ENCODE peak calls at places on chromosome 14, in six cellular contexts. K is cardiac muscle cell, D is pancreas, W is sigmoid colon, Z is ovary, O is neural progenitor cell. R is an unnamed sample.

GRCh38 chr14:48954446-48954845 is 631.7 kb downstream of the RPS29 start:
- DNase-seq in K (no peak), D (no peak), W (no peak), Z (no peak), O (no peak), R (no peak)

GRCh38 chr14:24279301-24280186 is 8.1 kb upstream of the RABGGTA start:
- DNase-seq in K (no peak), D (no peak), W (no peak), Z (no peak), O (no peak), R (no peak)

GRCh38 chr14:102594514-102595175 is 2.2 kb downstream of the RCOR1 start:
- DNase-seq in K (peak), D (peak), W (peak), Z (no peak), O (peak), R (no peak)

GRCh38 chr14:24085215-24085614 is 8.9 kb upstream of the PCK2 start:
- DNase-seq in K (no peak), D (no peak), W (no peak), Z (no peak), O (no peak), R (no peak)

GRCh38 chr14:105474478-105475268 is at the start of gene CRIP2:
- DNase-seq in K (peak), D (no peak), W (no peak), Z (no peak), O (peak), R (no peak)

GRCh38 chr14:100529561-100530031 is 57.6 kb downstream of the BEGAIN start:
- DNase-seq in K (no peak), D (no peak), W (peak), Z (no peak), O (no peak), R (no peak)

GRCh38 chr14:73741386-73741875 is 27.2 kb upstream of the PNMA1 start:
- DNase-seq in K (no peak), D (no peak), W (peak), Z (peak), O (peak), R (no peak)

GRCh38 chr14:19800282-19801117 is 3.1 kb upstream of the OR4N2 start:
- DNase-seq in K (no peak), D (no peak), W (no peak), Z (no peak), O (no peak), R (no peak)

GRCh38 chr14:106738075-106738474 is 1211.7 kb downstream of the TMEM121 start:
- DNase-seq in K (no peak), D (no peak), W (no peak), Z (no peak), O (no peak), R (no peak)
- TF ChIP-seq CTCF in K (no peak), D (no peak), W (no peak), Z (no peak), O (no peak), R (no peak)

DNA sequence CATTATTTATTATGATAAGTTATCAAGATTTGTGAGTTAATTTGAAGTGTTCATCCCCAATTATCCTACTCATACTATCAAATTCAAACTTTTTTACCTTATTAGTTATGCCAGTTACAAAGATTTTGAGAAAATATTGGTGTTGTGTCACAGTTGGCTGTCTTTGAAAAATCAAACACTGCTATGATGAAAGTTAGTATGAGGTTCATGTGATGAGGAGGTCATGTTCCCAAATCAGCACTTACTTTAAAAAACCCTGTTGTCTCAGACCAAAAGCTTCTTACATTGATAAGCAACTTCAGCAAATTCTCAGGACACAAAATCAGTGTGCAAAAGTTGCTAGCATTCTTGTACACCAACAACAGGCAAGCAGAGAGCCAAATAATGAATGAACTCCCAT is 68.1 kb downstream of the TTC6 start:
- DNase-seq in K (no peak), D (no peak), W (no peak), Z (no peak), O (no peak), R (no peak)
- H3K4me3 ChIP-seq in K (no peak), D (no peak), W (no peak), Z (no peak), O (no peak), R (no peak)

DNA sequence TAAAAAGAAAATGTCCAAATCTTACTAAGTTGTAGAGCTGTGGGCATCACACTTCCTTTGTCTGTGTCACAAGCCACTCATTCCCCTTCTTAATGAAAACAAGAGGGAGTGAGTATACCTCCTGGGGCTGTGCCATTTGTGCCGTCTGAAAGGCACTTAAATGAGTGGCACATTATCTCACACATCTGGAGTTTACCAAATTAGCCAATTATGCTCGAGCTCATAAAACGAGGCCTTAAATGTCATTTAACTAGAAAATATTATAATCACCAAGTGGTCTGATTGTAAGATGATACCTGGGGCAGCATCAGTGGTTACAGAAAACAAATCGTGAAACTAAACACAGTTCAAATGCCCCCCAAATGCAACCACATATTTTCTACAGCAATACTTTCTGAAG is 146.1 kb downstream of the PAX9 start:
- DNase-seq in K (no peak), D (no peak), W (no peak), Z (no peak), O (peak), R (no peak)
- TF ChIP-seq CTCF in K (no peak), D (no peak), W (no peak), Z (no peak), O (no peak), R (no peak)

GRCh38 chr14:69326611-69327010 is 66.7 kb downstream of the GALNT16 start:
- DNase-seq in K (no peak), D (no peak), W (peak), Z (no peak), O (no peak), R (no peak)
- H3K4me3 ChIP-seq in K (no peak), D (no peak), W (no peak), Z (no peak), O (no peak), R (no peak)

DNA sequence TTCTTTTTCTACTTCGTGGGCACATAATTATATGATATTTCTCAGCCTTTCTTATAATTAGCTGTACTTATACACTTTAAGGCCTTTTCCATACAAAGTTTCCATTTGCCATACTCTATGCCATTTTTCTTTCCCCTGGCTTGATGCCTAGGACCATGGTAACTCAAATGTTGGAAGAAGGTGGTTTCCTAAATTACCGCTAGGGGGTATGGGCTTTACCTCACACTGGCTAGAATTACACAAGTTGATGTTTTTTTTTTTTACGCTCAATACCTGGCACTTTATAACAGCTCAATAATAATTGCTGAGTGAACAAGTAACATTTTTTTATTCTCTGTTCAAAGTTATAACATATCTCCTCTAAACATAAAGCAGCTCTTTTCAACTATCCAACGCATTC is 306.8 kb upstream of the LRFN5 start:
- DNase-seq in K (no peak), D (no peak), W (no peak), Z (no peak), O (peak), R (no peak)
- TF ChIP-seq CTCF in K (no peak), D (no peak), W (no peak), Z (no peak), O (peak), R (no peak)

DNA sequence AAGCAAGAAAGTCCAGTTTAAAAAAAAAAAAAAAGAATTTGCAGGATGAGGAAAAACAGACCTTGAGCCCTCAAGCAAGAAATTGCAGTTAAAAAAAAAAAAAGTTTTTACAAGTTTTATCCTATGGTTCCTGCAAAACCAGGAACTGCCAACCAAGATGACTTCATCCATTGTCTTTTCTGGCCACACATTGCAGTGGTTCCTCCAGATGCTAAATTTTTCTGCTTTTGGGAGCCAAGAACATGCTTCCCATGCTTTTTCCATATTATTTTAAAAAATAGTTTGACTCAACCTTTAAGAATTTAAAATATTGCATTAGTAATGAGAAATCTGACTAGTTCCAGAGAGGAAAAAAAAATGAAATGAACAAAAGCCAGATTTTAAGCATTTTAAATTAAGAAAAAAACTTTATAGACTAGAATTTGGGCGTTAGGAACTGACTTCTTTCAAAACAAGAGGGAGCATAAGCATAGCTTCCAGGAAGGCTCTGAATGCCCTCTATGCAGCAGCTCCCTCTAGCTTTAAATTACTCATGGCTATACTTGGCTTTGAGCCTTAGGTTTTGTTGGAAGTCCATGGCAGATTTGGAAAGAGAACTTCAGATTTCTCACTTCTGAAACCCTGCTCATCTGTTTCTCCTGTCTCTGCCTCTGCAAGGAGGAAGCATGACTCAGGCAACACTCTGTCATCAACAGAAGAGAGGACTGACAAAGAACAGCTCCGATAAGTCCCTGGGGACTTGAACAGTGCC is 124.5 kb downstream of the GPR65 start:
- DNase-seq in K (peak), D (no peak), W (no peak), Z (no peak), O (no peak), R (peak)
- H3K4me3 ChIP-seq in K (no peak), D (no peak), W (no peak), Z (no peak), O (no peak), R (no peak)

DNA sequence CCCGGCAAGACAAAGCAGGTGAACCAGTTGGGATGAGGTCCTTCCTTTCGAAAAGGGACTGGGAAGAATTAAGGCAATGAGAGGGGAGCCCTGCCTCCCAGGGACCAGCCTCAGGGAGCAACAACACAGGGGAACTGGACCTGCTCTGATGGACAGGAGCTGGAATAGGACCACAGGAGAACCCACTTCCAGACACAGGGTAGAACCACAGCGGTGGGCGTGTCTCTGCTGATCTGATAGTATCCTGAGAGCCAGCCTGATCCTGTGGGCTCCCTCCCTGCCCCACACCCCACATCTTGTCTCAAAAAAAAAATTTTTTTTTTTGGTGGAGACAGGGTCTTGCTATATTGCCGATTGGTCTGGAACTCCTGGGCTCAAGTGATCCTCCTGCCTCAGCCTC is 13.6 kb upstream of the PLEK2 start:
- DNase-seq in K (no peak), D (no peak), W (peak), Z (no peak), O (no peak), R (no peak)
- TF ChIP-seq CTCF in K (no peak), D (no peak), W (no peak), Z (no peak), O (no peak), R (no peak)

GRCh38 chr14:68817513-68818212 is 24.8 kb upstream of the ZFP36L1 start:
- DNase-seq in K (no peak), D (peak), W (no peak), Z (no peak), O (no peak), R (no peak)

GRCh38 chr14:68819260-68819691 is 26.4 kb upstream of the ZFP36L1 start:
- DNase-seq in K (peak), D (no peak), W (peak), Z (peak), O (peak), R (no peak)

GRCh38 chr14:68815288-68816182 is 22.7 kb upstream of the ZFP36L1 start:
- DNase-seq in K (no peak), D (no peak), W (peak), Z (no peak), O (no peak), R (no peak)

GRCh38 chr14:68816183-68816942 is 23.5 kb upstream of the ZFP36L1 start:
- DNase-seq in K (peak), D (peak), W (peak), Z (peak), O (peak), R (no peak)

DNA sequence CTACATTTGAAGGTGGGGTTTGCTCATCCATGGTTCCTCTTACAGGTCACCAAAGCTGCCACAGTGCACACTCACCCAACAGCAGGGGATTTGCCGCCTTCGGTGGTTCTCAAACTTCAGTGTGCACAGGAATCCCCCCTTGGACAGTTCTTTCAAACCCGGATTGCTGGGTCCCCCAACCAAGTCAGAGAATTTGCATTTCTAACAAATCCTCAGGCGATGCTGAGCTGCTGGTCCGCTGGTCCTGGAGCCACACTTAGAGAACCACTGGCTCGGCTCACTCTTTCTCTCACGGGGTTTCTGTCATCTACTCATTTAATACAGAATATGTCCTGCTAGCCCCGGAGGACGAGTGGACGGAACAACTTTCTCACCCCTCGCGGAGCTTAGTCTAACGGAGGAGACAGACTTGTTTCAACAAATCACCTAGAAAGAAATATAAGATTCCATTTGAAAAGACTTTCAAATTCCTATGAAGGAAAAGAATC is 24.1 kb upstream of the ZFP36L1 start:
- DNase-seq in K (no peak), D (no peak), W (no peak), Z (no peak), O (no peak), R (no peak)
- H3K4me3 ChIP-seq in K (no peak), D (peak), W (peak), Z (peak), O (no peak), R (no peak)

R was measured in AG04449.